ENCODE peak calls at places on chromosomes 12 and 14, in four cellular contexts. Y is mesendoderm, P is H1, J is IMR-90. N is an unnamed sample.

GRCh38 chr12:66297080-66297479 is 5.2 kb upstream of the HELB start:
- DNase-seq in Y (no peak), P (no peak), J (no peak), N (no peak)

GRCh38 chr12:61137677-61138380 is 1122.4 kb upstream of the USP15 start:
- DNase-seq in Y (no peak), P (no peak), J (no peak), N (no peak)

GRCh38 chr14:67172520-67172919 is 16.7 kb upstream of the GARIN2 start:
- DNase-seq in Y (no peak), P (no peak), J (no peak), N (no peak)

GRCh38 chr14:72781476-72782181 is 112.3 kb downstream of the DPF3 start:
- DNase-seq in Y (peak), P (peak), J (peak), N (no peak)

GRCh38 chr12:100706029-100706428 is 88.5 kb upstream of the ANO4 start:
- DNase-seq in Y (no peak), P (no peak), J (peak), N (no peak)

GRCh38 chr12:128729628-128730121 is 94.1 kb downstream of the SLC15A4 start:
- DNase-seq in Y (no peak), P (no peak), J (no peak), N (no peak)

GRCh38 chr12:108826807-108827721 is 30.3 kb downstream of the SSH1 start:
- DNase-seq in Y (no peak), P (no peak), J (peak), N (no peak)

GRCh38 chr14:95500772-95501401 is 15.6 kb downstream of the SYNE3 start:
- DNase-seq in Y (no peak), P (no peak), J (peak), N (no peak)

GRCh38 chr14:39396448-39396847 is 35.8 kb downstream of the FBXO33 start:
- DNase-seq in Y (no peak), P (no peak), J (peak), N (no peak)

GRCh38 chr12:79344855-79345840 is 345.6 kb downstream of the PAWR start:
- DNase-seq in Y (peak), P (no peak), J (peak), N (peak)

GRCh38 chr12:75632452-75632851 is 121.0 kb upstream of the KRR1 start:
- DNase-seq in Y (no peak), P (no peak), J (no peak), N (no peak)

GRCh38 chr12:90978117-90978770 is 23.3 kb upstream of the CCER1 start:
- DNase-seq in Y (peak), P (no peak), J (peak), N (no peak)

GRCh38 chr14:80772504-80772903 is 169.0 kb downstream of the CEP128 start:
- DNase-seq in Y (no peak), P (no peak), J (no peak), N (no peak)

GRCh38 chr12:130839770-130840355 is 813 bp upstream of the STX2 start:
- DNase-seq in Y (no peak), P (no peak), J (no peak), N (no peak)

GRCh38 chr12:42325776-42326465 is at the start of the genes PPHLN1 and ZCRB1:
- DNase-seq in Y (peak), P (peak), J (peak), N (peak)

GRCh38 chr12:47165934-47166333 is 86.2 kb upstream of the AMIGO2 start:
- DNase-seq in Y (peak), P (no peak), J (no peak), N (no peak)

GRCh38 chr12:64670856-64671639 is 60.8 kb downstream of the RASSF3 start:
- DNase-seq in Y (peak), P (no peak), J (peak), N (no peak)

GRCh38 chr14:68075382-68076029 is 255.9 kb downstream of the RAD51B start:
- DNase-seq in Y (no peak), P (no peak), J (no peak), N (no peak)

GRCh38 chr14:23660290-23661226 is 24.4 kb downstream of the DHRS2 start:
- DNase-seq in Y (no peak), P (no peak), J (no peak), N (peak)

GRCh38 chr14:70635971-70636595 is 5.6 kb upstream of the TTC9 start:
- DNase-seq in Y (no peak), P (no peak), J (no peak), N (no peak)

GRCh38 chr14:101220921-101221510 is 317.5 kb upstream of the RTL1 start:
- DNase-seq in Y (no peak), P (peak), J (no peak), N (peak)

GRCh38 chr12:101671157-101671791 is 26.2 kb upstream of the CHPT1 start:
- DNase-seq in Y (no peak), P (no peak), J (no peak), N (no peak)

GRCh38 chr14:89767861-89768268 is 186.7 kb downstream of the EFCAB11 start:
- DNase-seq in Y (peak), P (no peak), J (peak), N (peak)

GRCh38 chr12:113119980-113120669 is 15.4 kb downstream of the RASAL1 start:
- DNase-seq in Y (peak), P (no peak), J (no peak), N (no peak)

GRCh38 chr12:70606001-70606400 is 31.2 kb downstream of the PTPRB start:
- DNase-seq in Y (no peak), P (no peak), J (peak), N (no peak)

GRCh38 chr12:106137456-106138278 is 1.1 kb downstream of the NUAK1 start:
- DNase-seq in Y (no peak), P (no peak), J (peak), N (no peak)
- H3K56ac ChIP-seq in Y (peak), P (no peak), J (peak), N (no peak)

DNA sequence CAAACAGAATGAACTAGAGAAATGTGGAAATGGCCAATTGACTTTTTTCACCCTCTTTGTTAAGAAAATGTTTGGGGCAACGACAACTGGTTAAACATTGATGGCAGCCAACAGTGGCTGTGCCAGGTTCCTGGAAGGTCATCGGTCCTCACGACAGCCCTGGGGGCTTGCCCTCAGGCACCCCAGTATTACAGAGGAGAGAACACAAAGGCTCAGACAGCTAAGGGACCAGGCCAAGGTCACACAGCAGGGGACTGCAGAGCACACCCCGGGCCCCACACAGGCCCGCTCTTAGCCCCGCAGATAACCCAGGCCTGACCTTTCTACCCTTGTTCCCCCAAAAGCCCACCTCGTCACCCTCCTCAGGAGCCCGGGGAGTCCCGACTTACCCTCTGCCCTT is 1.3 kb downstream of the TRPV4 start:
- DNase-seq in Y (no peak), P (no peak), J (no peak), N (no peak)
- H3K56ac ChIP-seq in Y (no peak), P (no peak), J (no peak), N (no peak)

GRCh38 chr12:55188573-55188972 is 32.3 kb upstream of the OR10A7 start:
- DNase-seq in Y (no peak), P (no peak), J (no peak), N (no peak)

GRCh38 chr12:55188974-55189556 is 31.8 kb upstream of the OR10A7 start:
- DNase-seq in Y (peak), P (no peak), J (peak), N (no peak)

DNA sequence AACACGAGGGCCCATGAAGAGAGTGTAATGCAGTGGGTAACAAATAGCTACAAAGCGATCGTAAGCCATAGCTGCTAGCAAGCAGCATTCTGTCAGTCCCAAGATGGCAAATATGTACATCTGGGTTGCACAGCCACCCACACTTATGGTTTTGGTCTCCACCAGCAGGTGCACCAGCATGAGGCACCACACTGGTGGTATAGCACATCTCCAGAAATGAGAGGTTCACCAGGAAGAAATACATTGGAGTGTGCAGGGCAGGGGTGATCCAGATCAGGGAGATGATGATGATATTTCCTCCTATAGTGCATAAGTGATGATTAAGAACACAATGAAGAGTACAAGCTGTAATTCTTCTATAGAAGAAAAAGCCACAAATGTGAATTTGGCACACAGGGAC is 26.4 kb upstream of the OR10A7 start:
- DNase-seq in Y (no peak), P (no peak), J (no peak), N (no peak)
- H3K56ac ChIP-seq in Y (no peak), P (no peak), J (no peak), N (no peak)

DNA sequence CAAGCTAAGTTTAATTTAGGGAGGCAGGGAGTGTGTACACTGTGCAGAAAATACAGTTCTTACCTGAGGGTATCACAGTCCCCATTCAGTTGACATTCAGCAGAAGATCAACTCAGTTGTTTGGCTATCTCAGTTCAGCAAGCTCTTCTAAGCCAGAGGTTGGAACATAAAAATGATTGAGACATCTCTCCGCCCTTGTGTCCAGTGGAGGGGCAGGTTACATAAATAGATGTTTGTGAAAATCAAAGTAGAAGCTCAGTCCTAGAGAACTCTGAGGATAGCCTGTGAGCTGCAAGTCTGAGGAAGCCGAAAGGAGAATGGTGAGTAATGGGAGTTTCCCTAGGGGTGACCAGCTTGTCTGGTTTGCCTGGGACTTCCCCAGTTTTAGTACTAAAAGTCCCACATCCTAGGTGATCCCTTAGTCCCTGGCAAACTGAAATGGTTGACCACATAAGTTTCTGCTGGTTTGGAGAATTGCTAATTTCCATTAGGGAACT is 251.4 kb upstream of the ATP2B1 start:
- DNase-seq in Y (no peak), P (no peak), J (peak), N (no peak)
- H3K56ac ChIP-seq in Y (no peak), P (no peak), J (no peak), N (no peak)

GRCh38 chr14:50050171-50050570 is 66.2 kb downstream of the VCPKMT start:
- DNase-seq in Y (no peak), P (no peak), J (no peak), N (no peak)
- H3K56ac ChIP-seq in Y (no peak), P (no peak), J (no peak), N (no peak)

GRCh38 chr14:53043107-53043704 is 92.4 kb upstream of the FERMT2 start:
- DNase-seq in Y (no peak), P (no peak), J (peak), N (no peak)

GRCh38 chr14:53044486-53044885 is 93.6 kb upstream of the FERMT2 start:
- DNase-seq in Y (no peak), P (no peak), J (peak), N (no peak)

GRCh38 chr14:53041067-53041466 is 90.2 kb upstream of the FERMT2 start:
- DNase-seq in Y (no peak), P (no peak), J (no peak), N (no peak)

GRCh38 chr14:53038629-53039028 is 87.8 kb upstream of the FERMT2 start:
- DNase-seq in Y (no peak), P (no peak), J (no peak), N (no peak)

GRCh38 chr14:53042480-53042879 is 91.6 kb upstream of the FERMT2 start:
- DNase-seq in Y (no peak), P (no peak), J (peak), N (no peak)
- H3K56ac ChIP-seq in Y (no peak), P (no peak), J (peak), N (no peak)

GRCh38 chr12:124441443-124442190 is 125.8 kb downstream of the NCOR2 start:
- DNase-seq in Y (no peak), P (no peak), J (peak), N (no peak)
- H3K56ac ChIP-seq in Y (no peak), P (no peak), J (peak), N (no peak)

DNA sequence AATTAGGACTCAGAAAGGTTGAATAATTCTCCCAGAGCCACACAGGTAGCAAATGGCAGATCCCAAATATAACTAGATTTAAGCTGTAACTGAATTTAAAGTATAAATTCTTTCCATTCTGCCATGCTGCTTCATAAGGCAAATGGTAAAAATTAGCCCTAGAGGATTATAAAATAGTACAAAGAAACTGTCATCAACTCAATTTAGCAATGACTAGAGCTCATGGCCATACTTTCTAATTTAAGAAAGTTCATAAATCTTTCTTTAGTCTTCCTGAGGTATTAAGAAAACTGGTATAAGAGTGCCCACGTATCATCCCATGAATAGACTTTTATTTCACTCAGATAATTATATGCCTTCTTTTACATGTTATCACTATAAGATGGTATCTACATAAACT is 34.8 kb downstream of the MED13L start:
- DNase-seq in Y (no peak), P (no peak), J (no peak), N (no peak)
- H3K56ac ChIP-seq in Y (no peak), P (no peak), J (no peak), N (no peak)

GRCh38 chr12:54697836-54698235 is 49.7 kb upstream of the DCD start:
- DNase-seq in Y (no peak), P (no peak), J (no peak), N (no peak)
- H3K56ac ChIP-seq in Y (no peak), P (no peak), J (no peak), N (no peak)